ENCODE peak calls at places on chromosomes 2 and 18, in nine cellular contexts. One of them, this sample, is unnamed.

GRCh38 chr2:190043441-190043840 is 19.1 kb downstream of the MSTN start:
- DNase-seq in heart left ventricle: no peak
- DNase-seq in H1: no peak
- DNase-seq in HepG2: no peak
- DNase-seq in tibial nerve: no peak
- DNase-seq in erythroblast: no peak
- DNase-seq in IMR-90: peak
- DNase-seq in uterus: no peak
- DNase-seq in HCT116: no peak
- DNase-seq in this sample: no peak

GRCh38 chr2:149119358-149119757 is 80.9 kb downstream of the LYPD6B start:
- DNase-seq in erythroblast: no peak
- DNase-seq in uterus: no peak
- DNase-seq in HepG2: no peak
- DNase-seq in IMR-90: no peak
- DNase-seq in H1: no peak
- DNase-seq in tibial nerve: no peak
- DNase-seq in heart left ventricle: no peak
- DNase-seq in HCT116: no peak
- DNase-seq in this sample: no peak

GRCh38 chr2:5673861-5674240 is 18.3 kb upstream of the SOX11 start:
- DNase-seq in uterus: no peak
- DNase-seq in erythroblast: no peak
- DNase-seq in HCT116: no peak
- DNase-seq in tibial nerve: no peak
- DNase-seq in heart left ventricle: no peak
- DNase-seq in IMR-90: peak
- DNase-seq in H1: no peak
- DNase-seq in HepG2: no peak
- DNase-seq in this sample: no peak

GRCh38 chr2:224572338-224572737 is 12.8 kb downstream of the CUL3 start:
- DNase-seq in tibial nerve: no peak
- DNase-seq in heart left ventricle: no peak
- DNase-seq in HCT116: no peak
- DNase-seq in uterus: no peak
- DNase-seq in H1: no peak
- DNase-seq in erythroblast: no peak
- DNase-seq in HepG2: no peak
- DNase-seq in IMR-90: no peak
- DNase-seq in this sample: no peak

GRCh38 chr2:237774811-237775553 is 23.6 kb upstream of the RBM44 start:
- DNase-seq in erythroblast: peak
- DNase-seq in heart left ventricle: no peak
- DNase-seq in HCT116: peak
- DNase-seq in uterus: peak
- DNase-seq in HepG2: peak
- DNase-seq in tibial nerve: no peak
- DNase-seq in H1: peak
- DNase-seq in IMR-90: peak
- DNase-seq in this sample: peak

GRCh38 chr2:27075219-27075871 is 3.1 kb upstream of the EMILIN1 start:
- DNase-seq in tibial nerve: no peak
- DNase-seq in HCT116: no peak
- DNase-seq in H1: no peak
- DNase-seq in erythroblast: no peak
- DNase-seq in heart left ventricle: peak
- DNase-seq in IMR-90: peak
- DNase-seq in HepG2: no peak
- DNase-seq in uterus: peak
- DNase-seq in this sample: no peak

GRCh38 chr2:2149379-2149778 is 181.7 kb downstream of the MYT1L start:
- DNase-seq in HepG2: no peak
- DNase-seq in tibial nerve: no peak
- DNase-seq in H1: no peak
- DNase-seq in IMR-90: no peak
- DNase-seq in heart left ventricle: no peak
- DNase-seq in erythroblast: no peak
- DNase-seq in uterus: no peak
- DNase-seq in HCT116: no peak
- DNase-seq in this sample: no peak

GRCh38 chr2:25115902-25116301 is 52.5 kb downstream of the POMC start:
- DNase-seq in erythroblast: no peak
- DNase-seq in HCT116: no peak
- DNase-seq in tibial nerve: no peak
- DNase-seq in heart left ventricle: no peak
- DNase-seq in H1: no peak
- DNase-seq in HepG2: peak
- DNase-seq in IMR-90: peak
- DNase-seq in uterus: no peak
- DNase-seq in this sample: no peak

GRCh38 chr2:23647563-23647962 is 262.6 kb downstream of the KLHL29 start:
- DNase-seq in HepG2: no peak
- DNase-seq in uterus: no peak
- DNase-seq in HCT116: no peak
- DNase-seq in IMR-90: no peak
- DNase-seq in heart left ventricle: no peak
- DNase-seq in erythroblast: no peak
- DNase-seq in H1: no peak
- DNase-seq in tibial nerve: no peak
- DNase-seq in this sample: no peak

GRCh38 chr18:24111936-24112335 is 26.9 kb upstream of the CABYR start:
- DNase-seq in uterus: no peak
- DNase-seq in HepG2: no peak
- DNase-seq in tibial nerve: no peak
- DNase-seq in HCT116: peak
- DNase-seq in H1: no peak
- DNase-seq in IMR-90: no peak
- DNase-seq in heart left ventricle: no peak
- DNase-seq in erythroblast: no peak
- DNase-seq in this sample: no peak

GRCh38 chr18:44594779-44595467 is 85.8 kb upstream of the SETBP1 start:
- DNase-seq in HepG2: no peak
- DNase-seq in tibial nerve: no peak
- DNase-seq in heart left ventricle: no peak
- DNase-seq in IMR-90: peak
- DNase-seq in erythroblast: no peak
- DNase-seq in H1: no peak
- DNase-seq in uterus: no peak
- DNase-seq in HCT116: no peak
- DNase-seq in this sample: no peak

GRCh38 chr2:62201307-62201706 is 5.4 kb downstream of the B3GNT2 start:
- DNase-seq in H1: no peak
- DNase-seq in HepG2: no peak
- DNase-seq in heart left ventricle: no peak
- DNase-seq in HCT116: no peak
- DNase-seq in tibial nerve: no peak
- DNase-seq in erythroblast: peak
- DNase-seq in uterus: no peak
- DNase-seq in IMR-90: peak
- DNase-seq in this sample: no peak

GRCh38 chr2:15640291-15640711 is 48.6 kb downstream of the DDX1 start:
- DNase-seq in heart left ventricle: no peak
- DNase-seq in tibial nerve: no peak
- DNase-seq in HepG2: peak
- DNase-seq in HCT116: no peak
- DNase-seq in uterus: peak
- DNase-seq in IMR-90: peak
- DNase-seq in H1: no peak
- DNase-seq in erythroblast: peak
- DNase-seq in this sample: peak

GRCh38 chr2:132568679-132569078 is 101.3 kb downstream of the LYPD1 start:
- DNase-seq in HepG2: no peak
- DNase-seq in heart left ventricle: no peak
- DNase-seq in tibial nerve: no peak
- DNase-seq in HCT116: no peak
- DNase-seq in H1: no peak
- DNase-seq in erythroblast: no peak
- DNase-seq in IMR-90: no peak
- DNase-seq in uterus: no peak
- DNase-seq in this sample: no peak

GRCh38 chr18:9594782-9595181 is 19.6 kb downstream of the PPP4R1 start:
- DNase-seq in uterus: no peak
- DNase-seq in HCT116: no peak
- DNase-seq in HepG2: no peak
- DNase-seq in IMR-90: peak
- DNase-seq in H1: no peak
- DNase-seq in heart left ventricle: no peak
- DNase-seq in tibial nerve: no peak
- DNase-seq in erythroblast: no peak
- DNase-seq in this sample: no peak

GRCh38 chr2:207928079-207928478 is 97.2 kb downstream of the PLEKHM3 start:
- DNase-seq in IMR-90: no peak
- DNase-seq in heart left ventricle: no peak
- DNase-seq in erythroblast: no peak
- DNase-seq in HepG2: peak
- DNase-seq in tibial nerve: no peak
- DNase-seq in HCT116: no peak
- DNase-seq in uterus: no peak
- DNase-seq in H1: no peak
- DNase-seq in this sample: no peak

GRCh38 chr2:176130153-176130916 is 830 bp downstream of the HOXD8 start:
- DNase-seq in HepG2: no peak
- DNase-seq in uterus: peak
- DNase-seq in erythroblast: peak
- DNase-seq in HCT116: no peak
- DNase-seq in tibial nerve: no peak
- DNase-seq in IMR-90: no peak
- DNase-seq in heart left ventricle: no peak
- DNase-seq in H1: peak
- DNase-seq in this sample: peak

GRCh38 chr2:10278763-10279471 is 23.8 kb upstream of the HPCAL1 start:
- DNase-seq in HCT116: no peak
- DNase-seq in IMR-90: no peak
- DNase-seq in heart left ventricle: no peak
- DNase-seq in tibial nerve: no peak
- DNase-seq in erythroblast: no peak
- DNase-seq in HepG2: no peak
- DNase-seq in H1: no peak
- DNase-seq in uterus: no peak
- DNase-seq in this sample: no peak
- TF ChIP-seq POLR2A in HCT116: no peak
- TF ChIP-seq POLR2A in IMR-90: no peak
- TF ChIP-seq POLR2A in heart left ventricle: no peak
- TF ChIP-seq POLR2A in tibial nerve: no peak
- TF ChIP-seq POLR2A in erythroblast: no peak
- TF ChIP-seq POLR2A in HepG2: no peak
- TF ChIP-seq POLR2A in H1: no peak
- TF ChIP-seq POLR2A in uterus: no peak
- TF ChIP-seq POLR2A in this sample: no peak

GRCh38 chr2:157428500-157429175 is 15.3 kb downstream of the CYTIP start:
- DNase-seq in erythroblast: no peak
- DNase-seq in uterus: no peak
- DNase-seq in IMR-90: no peak
- DNase-seq in heart left ventricle: no peak
- DNase-seq in HepG2: no peak
- DNase-seq in H1: no peak
- DNase-seq in tibial nerve: no peak
- DNase-seq in HCT116: no peak
- DNase-seq in this sample: no peak
- TF ChIP-seq POLR2A in erythroblast: no peak
- TF ChIP-seq POLR2A in uterus: no peak
- TF ChIP-seq POLR2A in IMR-90: no peak
- TF ChIP-seq POLR2A in heart left ventricle: no peak
- TF ChIP-seq POLR2A in HepG2: no peak
- TF ChIP-seq POLR2A in H1: no peak
- TF ChIP-seq POLR2A in tibial nerve: no peak
- TF ChIP-seq POLR2A in HCT116: no peak
- TF ChIP-seq POLR2A in this sample: no peak

DNA sequence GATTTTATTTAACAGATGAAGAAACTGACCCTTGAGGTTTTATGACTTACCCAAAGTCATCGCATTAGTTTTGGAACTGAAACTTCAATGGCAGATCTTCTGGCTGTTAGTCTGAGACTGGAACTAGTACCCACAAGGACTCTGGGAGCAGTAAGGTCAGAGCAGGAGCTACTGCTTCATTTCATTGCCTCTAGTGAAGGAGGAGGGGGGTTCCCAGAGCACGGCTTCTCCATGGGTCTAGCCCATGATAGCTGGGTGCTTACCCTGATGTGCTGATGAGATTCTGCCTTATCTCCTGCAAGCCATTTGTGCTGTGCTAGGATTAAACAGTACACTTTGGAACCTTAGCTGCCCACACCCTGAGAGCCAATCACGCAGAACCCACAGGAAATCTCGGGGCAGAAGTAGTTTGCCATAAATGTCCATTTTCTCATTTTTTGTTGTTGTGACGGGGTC is 5.4 kb upstream of the RNASEH1 start:
- DNase-seq in tibial nerve: no peak
- DNase-seq in HCT116: no peak
- DNase-seq in IMR-90: no peak
- DNase-seq in HepG2: no peak
- DNase-seq in H1: no peak
- DNase-seq in uterus: no peak
- DNase-seq in erythroblast: peak
- DNase-seq in heart left ventricle: no peak
- DNase-seq in this sample: no peak
- TF ChIP-seq POLR2A in tibial nerve: no peak
- TF ChIP-seq POLR2A in HCT116: no peak
- TF ChIP-seq POLR2A in IMR-90: no peak
- TF ChIP-seq POLR2A in HepG2: no peak
- TF ChIP-seq POLR2A in H1: no peak
- TF ChIP-seq POLR2A in uterus: no peak
- TF ChIP-seq POLR2A in erythroblast: no peak
- TF ChIP-seq POLR2A in heart left ventricle: no peak
- TF ChIP-seq POLR2A in this sample: no peak

GRCh38 chr18:35707674-35708073 is 126.1 kb downstream of the GALNT1 start:
- DNase-seq in erythroblast: no peak
- DNase-seq in HepG2: no peak
- DNase-seq in HCT116: no peak
- DNase-seq in IMR-90: no peak
- DNase-seq in H1: no peak
- DNase-seq in uterus: no peak
- DNase-seq in heart left ventricle: no peak
- DNase-seq in tibial nerve: no peak
- DNase-seq in this sample: no peak

GRCh38 chr18:35707247-35707646 is 125.7 kb downstream of the GALNT1 start:
- DNase-seq in HepG2: no peak
- DNase-seq in heart left ventricle: no peak
- DNase-seq in uterus: no peak
- DNase-seq in HCT116: no peak
- DNase-seq in tibial nerve: no peak
- DNase-seq in H1: no peak
- DNase-seq in IMR-90: no peak
- DNase-seq in erythroblast: no peak
- DNase-seq in this sample: no peak

GRCh38 chr18:35713545-35713944 is 132.0 kb downstream of the GALNT1 start:
- DNase-seq in HepG2: no peak
- DNase-seq in tibial nerve: no peak
- DNase-seq in IMR-90: peak
- DNase-seq in uterus: no peak
- DNase-seq in heart left ventricle: no peak
- DNase-seq in erythroblast: no peak
- DNase-seq in HCT116: no peak
- DNase-seq in H1: no peak
- DNase-seq in this sample: no peak

GRCh38 chr18:35711227-35711626 is 129.7 kb downstream of the GALNT1 start:
- DNase-seq in H1: no peak
- DNase-seq in heart left ventricle: no peak
- DNase-seq in HCT116: no peak
- DNase-seq in uterus: no peak
- DNase-seq in tibial nerve: no peak
- DNase-seq in IMR-90: no peak
- DNase-seq in erythroblast: no peak
- DNase-seq in HepG2: peak
- DNase-seq in this sample: no peak

GRCh38 chr18:35710581-35710980 is 129.0 kb downstream of the GALNT1 start:
- DNase-seq in HCT116: no peak
- DNase-seq in IMR-90: no peak
- DNase-seq in heart left ventricle: no peak
- DNase-seq in uterus: no peak
- DNase-seq in erythroblast: no peak
- DNase-seq in HepG2: no peak
- DNase-seq in H1: no peak
- DNase-seq in tibial nerve: no peak
- DNase-seq in this sample: no peak
- TF ChIP-seq POLR2A in HCT116: no peak
- TF ChIP-seq POLR2A in IMR-90: no peak
- TF ChIP-seq POLR2A in heart left ventricle: no peak
- TF ChIP-seq POLR2A in uterus: no peak
- TF ChIP-seq POLR2A in erythroblast: no peak
- TF ChIP-seq POLR2A in HepG2: no peak
- TF ChIP-seq POLR2A in H1: no peak
- TF ChIP-seq POLR2A in tibial nerve: no peak
- TF ChIP-seq POLR2A in this sample: no peak